ENCODE peak calls at places on chromosome 10, in four cellular contexts. One of them, this sample, is unnamed. For H3K27me3, the result is how much of the 10 kb centered on the place peaks cover.

GRCh38 chr10:15309221-15309620 is 61.9 kb downstream of the FAM171A1 start:
- DNase-seq in spleen: no peak
- DNase-seq in upper lobe of right lung: no peak
- DNase-seq in Panc1: no peak
- DNase-seq in this sample: no peak

GRCh38 chr10:62769574-62770242 is 34.8 kb upstream of the ADO start:
- DNase-seq in spleen: no peak
- DNase-seq in upper lobe of right lung: no peak
- DNase-seq in Panc1: no peak
- DNase-seq in this sample: no peak

GRCh38 chr10:31419394-31420063 is 100.5 kb downstream of the ZEB1 start:
- DNase-seq in spleen: no peak
- DNase-seq in upper lobe of right lung: no peak
- DNase-seq in Panc1: no peak
- DNase-seq in this sample: no peak

GRCh38 chr10:4684434-4684833 is 141.6 kb upstream of the AKR1E2 start:
- DNase-seq in spleen: no peak
- DNase-seq in upper lobe of right lung: no peak
- DNase-seq in Panc1: no peak
- DNase-seq in this sample: no peak

GRCh38 chr10:51367120-51367519 is 292.8 kb downstream of the PRKG1 start:
- DNase-seq in spleen: no peak
- DNase-seq in upper lobe of right lung: no peak
- DNase-seq in Panc1: no peak
- DNase-seq in this sample: no peak

GRCh38 chr10:75016290-75016689 is 95.2 kb upstream of the SAMD8 start:
- DNase-seq in spleen: no peak
- DNase-seq in upper lobe of right lung: no peak
- DNase-seq in Panc1: no peak
- DNase-seq in this sample: no peak

GRCh38 chr10:77974396-77975074 is 48.0 kb upstream of the DLG5 start:
- DNase-seq in spleen: no peak
- DNase-seq in upper lobe of right lung: no peak
- DNase-seq in Panc1: no peak
- DNase-seq in this sample: peak

GRCh38 chr10:31100176-31100575 is 68.5 kb upstream of the ZNF438 start:
- DNase-seq in spleen: no peak
- DNase-seq in upper lobe of right lung: no peak
- DNase-seq in Panc1: no peak
- DNase-seq in this sample: no peak

GRCh38 chr10:124138195-124138882 is 44.9 kb upstream of the CHST15 start:
- DNase-seq in spleen: no peak
- DNase-seq in upper lobe of right lung: peak
- DNase-seq in Panc1: no peak
- DNase-seq in this sample: no peak

GRCh38 chr10:4763960-4764428 is 62.0 kb upstream of the AKR1E2 start:
- DNase-seq in spleen: no peak
- DNase-seq in upper lobe of right lung: no peak
- DNase-seq in Panc1: peak
- DNase-seq in this sample: no peak

GRCh38 chr10:68871731-68872342 is 29.3 kb upstream of the DDX50 start:
- DNase-seq in spleen: no peak
- DNase-seq in upper lobe of right lung: no peak
- DNase-seq in Panc1: no peak
- DNase-seq in this sample: no peak

GRCh38 chr10:31702005-31702404 is 226.6 kb downstream of the ARHGAP12 start:
- DNase-seq in spleen: no peak
- DNase-seq in upper lobe of right lung: no peak
- DNase-seq in Panc1: no peak
- DNase-seq in this sample: no peak

GRCh38 chr10:127278001-127278400 is 81.6 kb upstream of the INSYN2A start:
- DNase-seq in spleen: no peak
- DNase-seq in upper lobe of right lung: no peak
- DNase-seq in Panc1: no peak
- DNase-seq in this sample: no peak

GRCh38 chr10:124611738-124612137 is 132.4 kb downstream of the FAM53B start:
- DNase-seq in spleen: peak
- DNase-seq in upper lobe of right lung: no peak
- DNase-seq in Panc1: no peak
- DNase-seq in this sample: peak

GRCh38 chr10:31619410-31620095 is 300.5 kb downstream of the ZEB1 start:
- DNase-seq in spleen: peak
- DNase-seq in upper lobe of right lung: no peak
- DNase-seq in Panc1: no peak
- DNase-seq in this sample: no peak

DNA sequence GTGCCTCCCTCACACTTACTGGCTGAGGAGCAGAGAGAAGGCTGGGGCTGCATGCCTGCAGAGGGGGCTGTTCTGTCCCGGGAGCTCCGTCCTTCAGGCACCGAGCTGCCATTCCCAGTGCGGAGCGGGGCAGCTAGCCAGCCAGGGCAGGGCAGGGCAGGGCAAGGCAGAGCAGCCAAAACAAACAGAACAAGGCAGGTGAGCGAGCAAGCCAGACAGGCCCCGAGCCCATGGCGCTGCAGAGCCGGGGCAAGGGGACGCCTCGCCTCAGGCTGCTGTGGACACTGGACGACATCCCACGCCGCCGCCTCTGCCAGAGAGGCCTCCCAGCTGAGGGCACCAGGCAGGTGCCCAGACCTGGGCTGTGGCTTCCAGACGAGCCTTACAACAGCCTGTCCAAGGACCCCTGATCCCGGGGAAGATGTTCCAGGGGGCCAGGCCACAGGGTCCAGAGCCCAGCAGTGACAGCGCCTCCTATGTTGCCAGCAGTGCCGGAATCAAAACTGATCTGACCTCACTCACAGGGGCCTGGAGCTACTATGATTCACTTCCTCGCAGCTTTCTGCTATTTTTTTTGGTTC is 8.2 kb upstream of the NDST2 start:
- DNase-seq in spleen: peak
- DNase-seq in upper lobe of right lung: peak
- DNase-seq in Panc1: no peak
- DNase-seq in this sample: peak
- TF ChIP-seq CTCF in spleen: no peak
- TF ChIP-seq CTCF in upper lobe of right lung: no peak
- TF ChIP-seq CTCF in Panc1: no peak
- TF ChIP-seq CTCF in this sample: peak

GRCh38 chr10:70928140-70928539 is 39.8 kb upstream of the PCBD1 start:
- DNase-seq in spleen: no peak
- DNase-seq in upper lobe of right lung: no peak
- DNase-seq in Panc1: no peak
- DNase-seq in this sample: peak

GRCh38 chr10:70923696-70924095 is 35.3 kb upstream of the PCBD1 start:
- DNase-seq in spleen: no peak
- DNase-seq in upper lobe of right lung: no peak
- DNase-seq in Panc1: no peak
- DNase-seq in this sample: no peak

GRCh38 chr10:70926215-70927000 is 38.0 kb upstream of the PCBD1 start:
- DNase-seq in spleen: no peak
- DNase-seq in upper lobe of right lung: no peak
- DNase-seq in Panc1: no peak
- DNase-seq in this sample: peak

GRCh38 chr10:70927221-70927943 is 39.0 kb upstream of the PCBD1 start:
- DNase-seq in spleen: no peak
- DNase-seq in upper lobe of right lung: no peak
- DNase-seq in Panc1: no peak
- DNase-seq in this sample: peak

DNA sequence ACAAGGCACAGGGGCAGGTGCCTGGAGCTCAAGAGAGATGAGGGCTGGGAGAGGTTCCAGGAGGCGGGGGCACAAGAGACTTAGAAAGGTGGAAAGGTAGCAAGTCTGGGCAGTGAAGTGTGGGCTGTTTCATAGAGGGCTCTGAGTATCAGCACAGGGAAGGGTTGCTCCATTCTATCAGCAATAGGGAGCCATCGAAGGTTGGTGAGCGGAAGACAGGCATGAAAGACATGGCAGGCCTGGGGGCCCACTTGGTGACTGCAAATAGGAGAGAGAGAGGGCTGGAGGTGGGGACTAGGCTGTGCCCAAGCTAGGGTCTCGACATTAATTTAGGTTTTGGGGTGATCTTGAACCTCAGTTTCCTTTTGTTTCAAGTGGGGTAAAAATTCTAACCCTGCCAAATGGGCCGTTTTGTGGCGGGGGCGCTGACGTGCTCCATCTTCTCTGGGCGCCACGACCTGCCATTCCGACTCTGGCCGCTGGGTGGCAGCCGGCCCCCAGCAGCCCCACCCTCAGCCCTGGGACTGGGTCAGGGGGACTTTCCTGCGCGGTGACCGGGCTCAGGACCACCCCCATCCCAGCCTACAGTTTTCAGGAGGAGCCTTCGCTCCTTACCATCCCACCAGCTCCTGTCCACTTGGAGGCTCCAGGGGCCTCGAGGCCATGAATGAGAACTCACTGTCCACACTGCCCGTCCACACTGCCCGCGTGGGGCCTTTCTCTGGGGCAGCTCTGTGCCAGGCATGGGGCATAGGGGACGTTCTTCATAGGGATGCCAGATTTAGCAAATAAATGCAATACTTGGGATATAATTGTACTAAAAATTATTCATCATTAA is 37.2 kb upstream of the PCBD1 start:
- DNase-seq in spleen: peak
- DNase-seq in upper lobe of right lung: peak
- DNase-seq in Panc1: no peak
- DNase-seq in this sample: peak
- H3K27me3 ChIP-seq in spleen: under half
- H3K27me3 ChIP-seq in upper lobe of right lung: under half
- H3K27me3 ChIP-seq in Panc1: under half
- H3K27me3 ChIP-seq in this sample: under half

DNA sequence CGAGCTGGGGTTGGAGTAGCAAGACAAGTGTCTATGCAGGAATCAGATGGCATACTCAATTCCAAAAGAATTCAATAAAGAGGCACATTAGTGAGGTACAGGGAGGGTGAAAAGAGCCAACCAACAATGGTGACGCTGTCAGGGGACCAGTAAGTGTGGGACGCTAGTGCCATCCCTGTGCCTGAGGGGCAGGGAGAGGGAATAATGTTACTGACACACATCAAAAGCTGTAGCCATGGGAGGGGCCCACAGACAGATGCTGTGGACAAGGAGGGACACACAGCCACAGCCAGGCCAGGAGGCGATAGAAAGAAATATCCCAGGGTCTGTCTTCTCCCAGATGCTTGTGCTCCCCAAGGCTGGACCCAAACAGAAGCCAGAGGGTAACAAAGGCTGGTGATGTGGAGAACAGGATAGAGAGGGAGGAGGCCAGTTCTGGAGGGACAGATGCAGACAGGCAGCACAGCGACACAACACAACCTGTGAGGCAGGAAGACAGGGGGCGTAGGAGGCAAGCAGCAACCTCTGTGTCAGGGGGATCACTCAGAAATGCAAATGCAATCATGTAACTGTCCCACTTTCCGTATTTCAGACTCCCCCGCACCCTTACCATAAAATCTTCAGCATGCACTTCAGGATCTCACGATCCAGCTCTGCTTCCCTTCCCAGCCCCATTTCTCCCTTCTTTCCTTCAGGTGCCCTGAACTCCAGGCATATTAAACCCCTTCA is 240.5 kb upstream of the FZD8 start:
- DNase-seq in spleen: no peak
- DNase-seq in upper lobe of right lung: no peak
- DNase-seq in Panc1: no peak
- DNase-seq in this sample: no peak
- TF ChIP-seq CTCF in spleen: no peak
- TF ChIP-seq CTCF in upper lobe of right lung: no peak
- TF ChIP-seq CTCF in Panc1: no peak
- TF ChIP-seq CTCF in this sample: no peak

GRCh38 chr10:99330675-99330924 is 1.4 kb downstream of the CNNM1 start:
- DNase-seq in spleen: no peak
- DNase-seq in upper lobe of right lung: no peak
- DNase-seq in Panc1: no peak
- DNase-seq in this sample: no peak

GRCh38 chr10:99329891-99330674 is 927 bp downstream of the CNNM1 start:
- DNase-seq in spleen: peak
- DNase-seq in upper lobe of right lung: peak
- DNase-seq in Panc1: no peak
- DNase-seq in this sample: peak

GRCh38 chr10:99328579-99329237 is 448 bp upstream of the CNNM1 start:
- DNase-seq in spleen: no peak
- DNase-seq in upper lobe of right lung: no peak
- DNase-seq in Panc1: no peak
- DNase-seq in this sample: peak

GRCh38 chr10:99329238-99329890 is at the start of gene CNNM1:
- DNase-seq in spleen: peak
- DNase-seq in upper lobe of right lung: peak
- DNase-seq in Panc1: no peak
- DNase-seq in this sample: peak

DNA sequence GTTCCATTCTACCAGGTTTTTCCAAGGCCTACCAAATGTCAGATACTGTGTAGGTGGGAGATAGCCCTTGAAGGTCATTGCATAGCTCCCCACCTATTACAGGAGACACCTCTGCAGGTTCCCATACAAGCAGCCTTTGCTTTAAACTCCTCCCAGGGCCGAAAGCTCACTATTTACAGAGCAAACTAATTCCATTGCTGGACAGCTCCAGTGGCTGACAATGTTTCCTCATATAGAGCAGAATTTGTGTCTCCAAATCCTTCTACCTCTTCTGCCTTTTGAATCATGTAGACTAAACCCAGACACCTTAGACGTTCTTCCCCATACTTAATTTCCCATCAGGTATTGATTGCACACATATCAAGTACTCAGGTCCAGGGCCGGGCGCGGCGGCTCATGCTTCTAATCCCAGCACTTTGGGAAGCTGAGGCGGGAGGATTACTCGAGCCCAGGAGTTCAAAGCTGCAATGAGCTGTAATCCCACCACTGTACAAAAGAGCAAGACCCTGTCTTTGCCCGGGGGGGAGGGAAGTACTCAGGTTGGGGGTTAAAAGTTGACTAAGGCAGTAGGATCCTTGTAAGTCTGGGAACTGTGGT is 2.1 kb downstream of the CNNM1 start:
- DNase-seq in spleen: no peak
- DNase-seq in upper lobe of right lung: no peak
- DNase-seq in Panc1: no peak
- DNase-seq in this sample: no peak
- H3K27me3 ChIP-seq in spleen: under half
- H3K27me3 ChIP-seq in upper lobe of right lung: under half
- H3K27me3 ChIP-seq in Panc1: under half
- H3K27me3 ChIP-seq in this sample: under half

DNA sequence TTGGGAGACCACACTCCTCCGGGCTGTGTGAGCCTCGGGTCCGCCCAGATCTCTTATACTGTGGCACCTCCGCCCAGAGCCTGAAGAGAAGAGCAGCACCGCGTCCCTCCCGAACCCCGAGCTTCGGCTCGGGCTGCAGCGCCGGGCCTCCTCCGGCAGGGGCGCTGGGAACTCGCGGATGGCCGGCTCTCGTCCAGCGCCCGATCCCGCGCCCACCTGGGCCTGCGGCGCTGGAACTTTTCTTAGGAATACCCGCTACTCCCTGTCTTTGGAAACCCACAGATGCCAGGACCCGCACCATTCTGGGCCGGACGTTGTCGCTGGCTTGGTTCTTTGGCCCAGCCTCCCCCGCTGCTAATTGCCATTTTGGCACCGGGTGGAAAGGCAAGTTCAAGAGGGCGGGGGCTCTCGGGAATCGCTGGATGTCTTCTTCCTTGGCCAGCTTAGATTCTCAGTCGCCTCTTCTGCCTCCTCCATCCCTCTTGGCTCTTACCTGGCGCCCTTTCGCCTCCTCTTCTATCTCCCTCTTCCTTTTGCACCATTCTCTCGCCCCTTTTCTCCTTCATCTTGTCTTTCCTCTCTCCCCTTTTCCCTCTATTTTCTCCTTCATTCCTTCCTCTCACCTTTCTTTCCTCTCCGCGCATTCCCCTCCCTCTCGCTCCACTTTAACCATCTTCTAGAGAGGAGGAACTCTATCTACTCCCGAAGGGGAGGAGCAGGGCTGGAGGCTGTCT is 2.1 kb upstream of the SORCS3 start:
- DNase-seq in spleen: peak
- DNase-seq in upper lobe of right lung: no peak
- DNase-seq in Panc1: no peak
- DNase-seq in this sample: no peak
- TF ChIP-seq CTCF in spleen: no peak
- TF ChIP-seq CTCF in upper lobe of right lung: peak
- TF ChIP-seq CTCF in Panc1: no peak
- TF ChIP-seq CTCF in this sample: peak

This sample was measured in osteoblast.